ENCODE peak calls at places on chromosomes 12 and 14, in six cellular contexts. T, P, B, C, M and Q are unnamed samples.

GRCh38 chr14:94648801-94649200 is 36.6 kb downstream of the SERPINA3 start:
- DNase-seq in T (no peak), P (no peak), B (no peak), C (no peak), M (no peak), Q (no peak)

GRCh38 chr12:85947286-85947685 is 73.2 kb downstream of the NTS start:
- DNase-seq in T (no peak), P (no peak), B (no peak), C (no peak), M (no peak), Q (no peak)

GRCh38 chr12:95966287-95966870 is 23.2 kb downstream of the AMDHD1 start:
- DNase-seq in T (no peak), P (no peak), B (no peak), C (no peak), M (no peak), Q (no peak)

GRCh38 chr12:52387859-52388258 is 2.4 kb upstream of the KRT84 start:
- DNase-seq in T (no peak), P (no peak), B (no peak), C (no peak), M (no peak), Q (no peak)

GRCh38 chr12:68207276-68207675 is 18.3 kb downstream of the IL26 start:
- DNase-seq in T (no peak), P (no peak), B (no peak), C (no peak), M (no peak), Q (no peak)

GRCh38 chr12:116459921-116460666 is 99.1 kb upstream of the MAP1LC3B2 start:
- DNase-seq in T (no peak), P (peak), B (no peak), C (no peak), M (no peak), Q (no peak)

GRCh38 chr14:50533806-50534205 is 1.4 kb upstream of the MAP4K5 start:
- DNase-seq in T (no peak), P (no peak), B (no peak), C (no peak), M (no peak), Q (no peak)

GRCh38 chr12:4909734-4910501 is at the start of gene KCNA1:
- DNase-seq in T (peak), P (no peak), B (no peak), C (no peak), M (peak), Q (peak)

GRCh38 chr14:98822917-98823316 is 449.1 kb downstream of the BCL11B start:
- DNase-seq in T (no peak), P (no peak), B (no peak), C (no peak), M (no peak), Q (no peak)

GRCh38 chr12:62635630-62636029 is 169.0 kb downstream of the MON2 start:
- DNase-seq in T (no peak), P (no peak), B (no peak), C (no peak), M (no peak), Q (no peak)

GRCh38 chr14:97783001-97783400 is 985.8 kb downstream of the VRK1 start:
- DNase-seq in T (no peak), P (no peak), B (no peak), C (no peak), M (no peak), Q (no peak)

GRCh38 chr12:117875652-117876491 is 92.9 kb downstream of the KSR2 start:
- DNase-seq in T (peak), P (no peak), B (no peak), C (no peak), M (peak), Q (peak)

GRCh38 chr12:16504200-16504599 is 101.8 kb downstream of the LMO3 start:
- DNase-seq in T (no peak), P (no peak), B (no peak), C (no peak), M (no peak), Q (no peak)

GRCh38 chr12:16495196-16495595 is 110.8 kb downstream of the LMO3 start:
- DNase-seq in T (no peak), P (no peak), B (no peak), C (no peak), M (no peak), Q (no peak)

GRCh38 chr12:16499617-16500016 is 106.3 kb downstream of the LMO3 start:
- DNase-seq in T (no peak), P (no peak), B (no peak), C (no peak), M (no peak), Q (no peak)
- TF ChIP-seq CTCF in T (no peak), P (no peak), B (no peak), C (no peak), M (no peak), Q (no peak)

DNA sequence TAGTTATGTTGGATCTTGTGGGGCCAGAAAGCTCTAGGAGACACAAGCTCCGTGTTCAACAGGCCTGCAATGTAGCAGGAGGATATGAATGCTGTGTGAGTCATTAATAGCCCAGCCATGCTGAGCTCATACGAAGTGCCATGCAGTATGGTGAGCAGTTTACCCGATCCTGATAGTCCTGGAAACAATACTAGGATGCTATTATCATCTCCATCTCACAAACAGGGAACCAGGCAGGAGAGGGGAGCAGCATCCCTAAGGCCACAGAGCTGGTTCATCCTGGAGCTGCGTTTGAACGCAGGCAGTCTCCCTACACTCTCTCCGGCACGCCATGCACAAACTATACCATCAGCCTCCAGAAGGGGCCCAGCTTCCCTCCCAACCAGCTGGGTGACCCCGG is 20.5 kb downstream of the TTC7B start:
- DNase-seq in T (no peak), P (peak), B (no peak), C (no peak), M (peak), Q (no peak)
- TF ChIP-seq CTCF in T (no peak), P (no peak), B (no peak), C (no peak), M (no peak), Q (no peak)

GRCh38 chr12:119156401-119156800 is 22.3 kb upstream of the HSPB8 start:
- DNase-seq in T (no peak), P (no peak), B (no peak), C (no peak), M (no peak), Q (no peak)
- TF ChIP-seq CTCF in T (peak), P (no peak), B (no peak), C (no peak), M (no peak), Q (no peak)

DNA sequence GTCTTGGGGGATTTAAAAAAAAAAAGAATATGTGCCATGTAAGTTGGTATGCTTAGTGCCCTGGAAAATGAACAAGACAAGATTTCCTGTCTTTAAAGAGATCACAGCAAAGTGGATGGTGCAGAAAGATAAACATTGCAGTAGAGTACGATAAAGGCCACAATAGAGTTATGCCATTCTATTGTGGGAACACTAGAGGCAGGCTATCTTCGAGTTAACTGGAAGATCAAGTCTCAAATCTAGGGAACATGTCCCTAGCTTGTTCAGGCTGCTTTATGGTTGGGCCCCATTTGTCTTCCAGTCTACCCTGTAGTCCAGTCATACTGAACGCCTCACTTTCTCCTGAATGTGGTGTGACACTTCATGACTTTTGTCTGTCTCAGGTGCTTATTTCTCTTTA is 18.7 kb upstream of the CCT2 start:
- DNase-seq in T (no peak), P (no peak), B (no peak), C (no peak), M (no peak), Q (no peak)
- TF ChIP-seq CTCF in T (no peak), P (peak), B (no peak), C (no peak), M (no peak), Q (no peak)